ENCODE peak calls at places on chromosomes 11 and 22, in eight cellular contexts. V, N, D, K, E, M, Z and J are unnamed samples.

GRCh38 chr11:65112551-65113360 is 1.1 kb downstream of the TM7SF2 start:
- DNase-seq in N (no peak), D (peak; percentile 84), M (no peak), K (peak; percentile 80), V (peak; percentile 69), Z (peak; percentile 79), E (peak; percentile 34), J (peak; percentile 66)

GRCh38 chr11:61834278-61835004 is 6.3 kb downstream of the FADS2 start:
- DNase-seq in D (no peak), V (peak; percentile 72), Z (no peak), E (no peak), K (no peak), N (no peak), M (peak; percentile 62), J (no peak)

GRCh38 chr22:27107824-27108223 is 450.4 kb downstream of the MIAT start:
- DNase-seq in V (no peak), N (no peak), K (no peak), M (peak; percentile 82), E (peak; percentile 45), Z (peak; percentile 77), D (peak; percentile 43), J (no peak)

GRCh38 chr11:37689951-37690350 is 1091.9 kb upstream of the RAG2 start:
- DNase-seq in N (no peak), E (no peak), V (no peak), M (no peak), D (no peak), Z (no peak), K (no peak), J (no peak)

GRCh38 chr11:85749287-85749834 is 61.6 kb downstream of the SYTL2 start:
- DNase-seq in E (no peak), Z (no peak), V (no peak), K (no peak), M (no peak), D (no peak), N (no peak), J (no peak)

GRCh38 chr22:43308451-43309235 is 34.5 kb downstream of the SCUBE1 start:
- DNase-seq in Z (no peak), N (no peak), K (no peak), D (peak; percentile 26), E (no peak), V (no peak), M (no peak), J (peak; percentile 59)

GRCh38 chr22:45065726-45066125 is 55.9 kb upstream of the PHF21B start:
- DNase-seq in E (no peak), V (no peak), N (no peak), D (no peak), K (no peak), M (no peak), Z (no peak), J (no peak)

GRCh38 chr11:36356201-36356600 is 60.1 kb downstream of the PRR5L start:
- DNase-seq in D (no peak), N (peak; percentile 5), Z (no peak), E (no peak), M (no peak), V (no peak), K (no peak), J (no peak)

GRCh38 chr11:124108158-124108557 is 7.1 kb upstream of the VWA5A start:
- DNase-seq in K (no peak), E (no peak), N (no peak), Z (no peak), V (no peak), M (no peak), D (peak; percentile 80), J (no peak)

GRCh38 chr11:129278586-129279319 is 86.6 kb upstream of the ARHGAP32 start:
- DNase-seq in D (peak; percentile 65), V (no peak), Z (peak; percentile 40), M (no peak), E (no peak), N (no peak), K (no peak), J (no peak)

GRCh38 chr11:69000831-69001245 is 12.2 kb downstream of the MRGPRF start:
- DNase-seq in D (peak; percentile 49), Z (peak; percentile 75), M (peak; percentile 80), V (no peak), N (no peak), K (peak; percentile 82), E (no peak), J (no peak)

GRCh38 chr11:61616443-61616842 is 35.6 kb upstream of the SYT7 start:
- DNase-seq in E (no peak), N (no peak), K (no peak), D (no peak), M (peak; percentile 49), Z (no peak), V (no peak), J (no peak)

GRCh38 chr22:20919718-20920117 is 2.5 kb downstream of the CRKL start:
- DNase-seq in N (no peak), K (no peak), V (no peak), Z (no peak), E (no peak), M (no peak), D (no peak), J (no peak)

GRCh38 chr22:24107668-24108067 is 73.6 kb upstream of the SUSD2 start:
- DNase-seq in Z (peak; percentile 93), V (no peak), N (no peak), E (peak; percentile 83), D (no peak), K (peak; percentile 93), M (peak; percentile 87), J (peak; percentile 60)

GRCh38 chr11:100190395-100190794 is 496.7 kb upstream of the ARHGAP42 start:
- DNase-seq in D (no peak), K (no peak), Z (no peak), E (no peak), M (no peak), V (no peak), N (no peak), J (no peak)

GRCh38 chr11:57637626-57638004 is 12.1 kb downstream of the YPEL4 start:
- DNase-seq in V (no peak), D (no peak), E (no peak), Z (no peak), M (no peak), N (no peak), K (no peak), J (peak; percentile 77)

GRCh38 chr11:8111636-8112035 is 30.6 kb downstream of the TUB start:
- DNase-seq in M (no peak), N (no peak), Z (no peak), E (no peak), V (no peak), K (no peak), D (no peak), J (peak; percentile 61)

GRCh38 chr22:44003776-44004460 is 20.2 kb upstream of the PARVB start:
- DNase-seq in N (no peak), K (no peak), Z (no peak), M (no peak), V (no peak), D (no peak), E (no peak), J (no peak)

GRCh38 chr11:19728436-19728835 is 15.8 kb downstream of the NAV2 start:
- DNase-seq in E (no peak), D (no peak), Z (no peak), M (no peak), K (no peak), N (no peak), V (no peak), J (peak; percentile 39)

GRCh38 chr22:43643362-43643761 is 168.7 kb downstream of the EFCAB6 start:
- DNase-seq in D (peak; percentile 83), K (no peak), V (no peak), N (no peak), Z (no peak), M (no peak), E (peak; percentile 27), J (peak; percentile 35)

GRCh38 chr11:47573321-47573720 is 5.4 kb downstream of the KBTBD4 start:
- DNase-seq in V (no peak), M (no peak), N (no peak), Z (no peak), K (peak; percentile 67), D (no peak), E (peak; percentile 50), J (no peak)